ENCODE peak calls at places on chromosomes 3 and 15, in nine cellular contexts. One of them, this sample, is unnamed.

GRCh38 chr3:54988302-54989022 is 60.6 kb upstream of the LRTM1 start:
- DNase-seq in activated T-helper 1 cell treated with anti-CD3 and anti-CD28 coated beads, Interleukin-12 subunit alpha, Interleukin-12 subunit beta, Interleukin-2, Interleukin-4 antibody, amounts not matched to agents 30 ng/mL and 10 ng/mL and 1 ng/mL, durations not matched to agents 14 hours and 24 hours and 36 hours: no peak
- DNase-seq in stimulated activated CD8-positive, alpha-beta memory T cell treated with anti-CD3 and anti-CD28 coated beads, Interleukin-2, amount 100 ng/mL, for 1 hour: no peak
- DNase-seq in psoas muscle: no peak
- DNase-seq in cortex of kidney: no peak
- DNase-seq in mesothelial cell of epicardium: peak
- DNase-seq in lung: no peak
- DNase-seq in kidney glomerular epithelial cell: peak
- DNase-seq in H4: no peak
- DNase-seq in this sample: no peak

GRCh38 chr15:23566070-23567050 is 886 bp downstream of the MKRN3 start:
- DNase-seq in psoas muscle: peak
- DNase-seq in activated T-helper 1 cell treated with anti-CD3 and anti-CD28 coated beads, Interleukin-12 subunit alpha, Interleukin-12 subunit beta, Interleukin-2, Interleukin-4 antibody, amounts not matched to agents 30 ng/mL and 10 ng/mL and 1 ng/mL, durations not matched to agents 14 hours and 24 hours and 36 hours: no peak
- DNase-seq in cortex of kidney: no peak
- DNase-seq in kidney glomerular epithelial cell: no peak
- DNase-seq in stimulated activated CD8-positive, alpha-beta memory T cell treated with anti-CD3 and anti-CD28 coated beads, Interleukin-2, amount 100 ng/mL, for 1 hour: no peak
- DNase-seq in H4: peak
- DNase-seq in lung: no peak
- DNase-seq in mesothelial cell of epicardium: no peak
- DNase-seq in this sample: no peak

GRCh38 chr15:74889882-74890768 is at the start of gene MPI:
- DNase-seq in kidney glomerular epithelial cell: peak
- DNase-seq in psoas muscle: peak
- DNase-seq in stimulated activated CD8-positive, alpha-beta memory T cell treated with anti-CD3 and anti-CD28 coated beads, Interleukin-2, amount 100 ng/mL, for 1 hour: peak
- DNase-seq in H4: peak
- DNase-seq in activated T-helper 1 cell treated with anti-CD3 and anti-CD28 coated beads, Interleukin-12 subunit alpha, Interleukin-12 subunit beta, Interleukin-2, Interleukin-4 antibody, amounts not matched to agents 30 ng/mL and 10 ng/mL and 1 ng/mL, durations not matched to agents 14 hours and 24 hours and 36 hours: peak
- DNase-seq in lung: peak
- DNase-seq in cortex of kidney: no peak
- DNase-seq in mesothelial cell of epicardium: peak
- DNase-seq in this sample: peak

GRCh38 chr15:95041297-95041696 is 809.9 kb downstream of the MCTP2 start:
- DNase-seq in stimulated activated CD8-positive, alpha-beta memory T cell treated with anti-CD3 and anti-CD28 coated beads, Interleukin-2, amount 100 ng/mL, for 1 hour: no peak
- DNase-seq in lung: no peak
- DNase-seq in H4: no peak
- DNase-seq in kidney glomerular epithelial cell: no peak
- DNase-seq in psoas muscle: no peak
- DNase-seq in cortex of kidney: no peak
- DNase-seq in mesothelial cell of epicardium: no peak
- DNase-seq in activated T-helper 1 cell treated with anti-CD3 and anti-CD28 coated beads, Interleukin-12 subunit alpha, Interleukin-12 subunit beta, Interleukin-2, Interleukin-4 antibody, amounts not matched to agents 30 ng/mL and 10 ng/mL and 1 ng/mL, durations not matched to agents 14 hours and 24 hours and 36 hours: no peak
- DNase-seq in this sample: no peak

GRCh38 chr3:50294089-50294488 is 1.9 kb upstream of the IFRD2 start:
- DNase-seq in H4: no peak
- DNase-seq in lung: no peak
- DNase-seq in cortex of kidney: no peak
- DNase-seq in psoas muscle: no peak
- DNase-seq in activated T-helper 1 cell treated with anti-CD3 and anti-CD28 coated beads, Interleukin-12 subunit alpha, Interleukin-12 subunit beta, Interleukin-2, Interleukin-4 antibody, amounts not matched to agents 30 ng/mL and 10 ng/mL and 1 ng/mL, durations not matched to agents 14 hours and 24 hours and 36 hours: no peak
- DNase-seq in mesothelial cell of epicardium: no peak
- DNase-seq in stimulated activated CD8-positive, alpha-beta memory T cell treated with anti-CD3 and anti-CD28 coated beads, Interleukin-2, amount 100 ng/mL, for 1 hour: no peak
- DNase-seq in kidney glomerular epithelial cell: no peak
- DNase-seq in this sample: no peak

GRCh38 chr15:55126111-55126510 is 70.6 kb downstream of the RSL24D1 start:
- DNase-seq in lung: no peak
- DNase-seq in psoas muscle: no peak
- DNase-seq in stimulated activated CD8-positive, alpha-beta memory T cell treated with anti-CD3 and anti-CD28 coated beads, Interleukin-2, amount 100 ng/mL, for 1 hour: no peak
- DNase-seq in H4: no peak
- DNase-seq in cortex of kidney: no peak
- DNase-seq in activated T-helper 1 cell treated with anti-CD3 and anti-CD28 coated beads, Interleukin-12 subunit alpha, Interleukin-12 subunit beta, Interleukin-2, Interleukin-4 antibody, amounts not matched to agents 30 ng/mL and 10 ng/mL and 1 ng/mL, durations not matched to agents 14 hours and 24 hours and 36 hours: no peak
- DNase-seq in kidney glomerular epithelial cell: no peak
- DNase-seq in mesothelial cell of epicardium: no peak
- DNase-seq in this sample: no peak

GRCh38 chr3:171251842-171252241 is 208.4 kb downstream of the TNIK start:
- DNase-seq in H4: no peak
- DNase-seq in activated T-helper 1 cell treated with anti-CD3 and anti-CD28 coated beads, Interleukin-12 subunit alpha, Interleukin-12 subunit beta, Interleukin-2, Interleukin-4 antibody, amounts not matched to agents 30 ng/mL and 10 ng/mL and 1 ng/mL, durations not matched to agents 14 hours and 24 hours and 36 hours: no peak
- DNase-seq in stimulated activated CD8-positive, alpha-beta memory T cell treated with anti-CD3 and anti-CD28 coated beads, Interleukin-2, amount 100 ng/mL, for 1 hour: no peak
- DNase-seq in psoas muscle: no peak
- DNase-seq in cortex of kidney: no peak
- DNase-seq in kidney glomerular epithelial cell: no peak
- DNase-seq in lung: no peak
- DNase-seq in mesothelial cell of epicardium: no peak
- DNase-seq in this sample: no peak

GRCh38 chr3:189170559-189170958 is 1.2 kb upstream of the TPRG1 start:
- DNase-seq in stimulated activated CD8-positive, alpha-beta memory T cell treated with anti-CD3 and anti-CD28 coated beads, Interleukin-2, amount 100 ng/mL, for 1 hour: no peak
- DNase-seq in kidney glomerular epithelial cell: no peak
- DNase-seq in psoas muscle: no peak
- DNase-seq in H4: peak
- DNase-seq in lung: peak
- DNase-seq in activated T-helper 1 cell treated with anti-CD3 and anti-CD28 coated beads, Interleukin-12 subunit alpha, Interleukin-12 subunit beta, Interleukin-2, Interleukin-4 antibody, amounts not matched to agents 30 ng/mL and 10 ng/mL and 1 ng/mL, durations not matched to agents 14 hours and 24 hours and 36 hours: no peak
- DNase-seq in cortex of kidney: no peak
- DNase-seq in mesothelial cell of epicardium: no peak
- DNase-seq in this sample: no peak

GRCh38 chr3:58630081-58630709 is 36.4 kb downstream of the FAM3D start:
- DNase-seq in cortex of kidney: no peak
- DNase-seq in mesothelial cell of epicardium: peak
- DNase-seq in kidney glomerular epithelial cell: peak
- DNase-seq in H4: peak
- DNase-seq in lung: peak
- DNase-seq in psoas muscle: no peak
- DNase-seq in stimulated activated CD8-positive, alpha-beta memory T cell treated with anti-CD3 and anti-CD28 coated beads, Interleukin-2, amount 100 ng/mL, for 1 hour: peak
- DNase-seq in activated T-helper 1 cell treated with anti-CD3 and anti-CD28 coated beads, Interleukin-12 subunit alpha, Interleukin-12 subunit beta, Interleukin-2, Interleukin-4 antibody, amounts not matched to agents 30 ng/mL and 10 ng/mL and 1 ng/mL, durations not matched to agents 14 hours and 24 hours and 36 hours: peak
- DNase-seq in this sample: peak

GRCh38 chr15:70318996-70319465 is 221.3 kb upstream of the TLE3 start:
- DNase-seq in lung: no peak
- DNase-seq in activated T-helper 1 cell treated with anti-CD3 and anti-CD28 coated beads, Interleukin-12 subunit alpha, Interleukin-12 subunit beta, Interleukin-2, Interleukin-4 antibody, amounts not matched to agents 30 ng/mL and 10 ng/mL and 1 ng/mL, durations not matched to agents 14 hours and 24 hours and 36 hours: no peak
- DNase-seq in psoas muscle: peak
- DNase-seq in stimulated activated CD8-positive, alpha-beta memory T cell treated with anti-CD3 and anti-CD28 coated beads, Interleukin-2, amount 100 ng/mL, for 1 hour: no peak
- DNase-seq in mesothelial cell of epicardium: no peak
- DNase-seq in kidney glomerular epithelial cell: no peak
- DNase-seq in H4: no peak
- DNase-seq in cortex of kidney: no peak
- DNase-seq in this sample: no peak

GRCh38 chr3:188111002-188111584 is 42.9 kb upstream of the LPP start:
- DNase-seq in psoas muscle: no peak
- DNase-seq in activated T-helper 1 cell treated with anti-CD3 and anti-CD28 coated beads, Interleukin-12 subunit alpha, Interleukin-12 subunit beta, Interleukin-2, Interleukin-4 antibody, amounts not matched to agents 30 ng/mL and 10 ng/mL and 1 ng/mL, durations not matched to agents 14 hours and 24 hours and 36 hours: no peak
- DNase-seq in kidney glomerular epithelial cell: peak
- DNase-seq in mesothelial cell of epicardium: no peak
- DNase-seq in H4: no peak
- DNase-seq in lung: no peak
- DNase-seq in cortex of kidney: no peak
- DNase-seq in stimulated activated CD8-positive, alpha-beta memory T cell treated with anti-CD3 and anti-CD28 coated beads, Interleukin-2, amount 100 ng/mL, for 1 hour: no peak
- DNase-seq in this sample: no peak

GRCh38 chr3:45746974-45747622 is 49.2 kb downstream of the SLC6A20 start:
- DNase-seq in stimulated activated CD8-positive, alpha-beta memory T cell treated with anti-CD3 and anti-CD28 coated beads, Interleukin-2, amount 100 ng/mL, for 1 hour: no peak
- DNase-seq in kidney glomerular epithelial cell: no peak
- DNase-seq in lung: no peak
- DNase-seq in H4: no peak
- DNase-seq in activated T-helper 1 cell treated with anti-CD3 and anti-CD28 coated beads, Interleukin-12 subunit alpha, Interleukin-12 subunit beta, Interleukin-2, Interleukin-4 antibody, amounts not matched to agents 30 ng/mL and 10 ng/mL and 1 ng/mL, durations not matched to agents 14 hours and 24 hours and 36 hours: no peak
- DNase-seq in cortex of kidney: no peak
- DNase-seq in psoas muscle: no peak
- DNase-seq in mesothelial cell of epicardium: no peak
- DNase-seq in this sample: no peak

GRCh38 chr15:35427091-35427490 is 118.9 kb downstream of the DPH6 start:
- DNase-seq in lung: no peak
- DNase-seq in H4: no peak
- DNase-seq in mesothelial cell of epicardium: no peak
- DNase-seq in kidney glomerular epithelial cell: peak
- DNase-seq in stimulated activated CD8-positive, alpha-beta memory T cell treated with anti-CD3 and anti-CD28 coated beads, Interleukin-2, amount 100 ng/mL, for 1 hour: no peak
- DNase-seq in cortex of kidney: no peak
- DNase-seq in psoas muscle: no peak
- DNase-seq in activated T-helper 1 cell treated with anti-CD3 and anti-CD28 coated beads, Interleukin-12 subunit alpha, Interleukin-12 subunit beta, Interleukin-2, Interleukin-4 antibody, amounts not matched to agents 30 ng/mL and 10 ng/mL and 1 ng/mL, durations not matched to agents 14 hours and 24 hours and 36 hours: no peak
- DNase-seq in this sample: no peak

GRCh38 chr3:53551324-53551723 is 56.9 kb downstream of the CACNA1D start:
- DNase-seq in activated T-helper 1 cell treated with anti-CD3 and anti-CD28 coated beads, Interleukin-12 subunit alpha, Interleukin-12 subunit beta, Interleukin-2, Interleukin-4 antibody, amounts not matched to agents 30 ng/mL and 10 ng/mL and 1 ng/mL, durations not matched to agents 14 hours and 24 hours and 36 hours: no peak
- DNase-seq in psoas muscle: no peak
- DNase-seq in H4: no peak
- DNase-seq in stimulated activated CD8-positive, alpha-beta memory T cell treated with anti-CD3 and anti-CD28 coated beads, Interleukin-2, amount 100 ng/mL, for 1 hour: no peak
- DNase-seq in lung: no peak
- DNase-seq in kidney glomerular epithelial cell: no peak
- DNase-seq in mesothelial cell of epicardium: no peak
- DNase-seq in cortex of kidney: no peak
- DNase-seq in this sample: no peak

GRCh38 chr15:52183562-52184173 is 7.5 kb downstream of the GNB5 start:
- DNase-seq in mesothelial cell of epicardium: no peak
- DNase-seq in stimulated activated CD8-positive, alpha-beta memory T cell treated with anti-CD3 and anti-CD28 coated beads, Interleukin-2, amount 100 ng/mL, for 1 hour: no peak
- DNase-seq in kidney glomerular epithelial cell: peak
- DNase-seq in cortex of kidney: no peak
- DNase-seq in lung: no peak
- DNase-seq in H4: no peak
- DNase-seq in psoas muscle: no peak
- DNase-seq in activated T-helper 1 cell treated with anti-CD3 and anti-CD28 coated beads, Interleukin-12 subunit alpha, Interleukin-12 subunit beta, Interleukin-2, Interleukin-4 antibody, amounts not matched to agents 30 ng/mL and 10 ng/mL and 1 ng/mL, durations not matched to agents 14 hours and 24 hours and 36 hours: no peak
- DNase-seq in this sample: no peak

This sample was measured in right lobe of liver.